ENCODE peak calls at places on chromosome 16, in nine cellular contexts. One of them, this sample, is unnamed.

GRCh38 chr16:630815-631405 is at the start of gene WFIKKN1:
- DNase-seq in NCI-H1092 treated with DMSO at 0.1 percent for 48 hours: no peak
- DNase-seq in activated gamma-delta T cell treated with anti-CD3 and anti-CD28 coated beads, Interleukin-2, amount 50 U/mL, for 16 hours: no peak
- DNase-seq in endothelial cell: peak; percentile 26
- DNase-seq in fibroblast of mammary gland: no peak
- DNase-seq in GM23248: peak; percentile 26
- DNase-seq in activated CD4-positive, alpha-beta T cell treated with anti-CD3 and anti-CD28 coated beads, Interleukin-2, amount 50 U/mL, for 48 hours: no peak
- DNase-seq in HFFc6: no peak
- DNase-seq in progenitor cell of endocrine pancreas: peak; percentile 73
- DNase-seq in this sample: no peak

GRCh38 chr16:50711862-50712567 is 18.6 kb downstream of the NOD2 start:
- DNase-seq in NCI-H1092 treated with DMSO at 0.1 percent for 48 hours: no peak
- DNase-seq in activated gamma-delta T cell treated with anti-CD3 and anti-CD28 coated beads, Interleukin-2, amount 50 U/mL, for 16 hours: no peak
- DNase-seq in endothelial cell: no peak
- DNase-seq in fibroblast of mammary gland: no peak
- DNase-seq in GM23248: no peak
- DNase-seq in activated CD4-positive, alpha-beta T cell treated with anti-CD3 and anti-CD28 coated beads, Interleukin-2, amount 50 U/mL, for 48 hours: no peak
- DNase-seq in HFFc6: no peak
- DNase-seq in progenitor cell of endocrine pancreas: no peak
- DNase-seq in this sample: no peak

GRCh38 chr16:87321336-87322107 is 4.3 kb upstream of the C16orf95 start:
- DNase-seq in NCI-H1092 treated with DMSO at 0.1 percent for 48 hours: no peak
- DNase-seq in activated gamma-delta T cell treated with anti-CD3 and anti-CD28 coated beads, Interleukin-2, amount 50 U/mL, for 16 hours: no peak
- DNase-seq in endothelial cell: no peak
- DNase-seq in fibroblast of mammary gland: no peak
- DNase-seq in GM23248: no peak
- DNase-seq in activated CD4-positive, alpha-beta T cell treated with anti-CD3 and anti-CD28 coated beads, Interleukin-2, amount 50 U/mL, for 48 hours: no peak
- DNase-seq in HFFc6: no peak
- DNase-seq in progenitor cell of endocrine pancreas: no peak
- DNase-seq in this sample: no peak

GRCh38 chr16:53446090-53446489 is 11.8 kb downstream of the RBL2 start:
- DNase-seq in NCI-H1092 treated with DMSO at 0.1 percent for 48 hours: no peak
- DNase-seq in activated gamma-delta T cell treated with anti-CD3 and anti-CD28 coated beads, Interleukin-2, amount 50 U/mL, for 16 hours: no peak
- DNase-seq in endothelial cell: no peak
- DNase-seq in fibroblast of mammary gland: no peak
- DNase-seq in GM23248: no peak
- DNase-seq in activated CD4-positive, alpha-beta T cell treated with anti-CD3 and anti-CD28 coated beads, Interleukin-2, amount 50 U/mL, for 48 hours: no peak
- DNase-seq in HFFc6: no peak
- DNase-seq in progenitor cell of endocrine pancreas: no peak
- DNase-seq in this sample: no peak

GRCh38 chr16:85735225-85735722 is 15.6 kb downstream of the C16orf74 start:
- DNase-seq in NCI-H1092 treated with DMSO at 0.1 percent for 48 hours: no peak
- DNase-seq in activated gamma-delta T cell treated with anti-CD3 and anti-CD28 coated beads, Interleukin-2, amount 50 U/mL, for 16 hours: peak; percentile 9
- DNase-seq in endothelial cell: no peak
- DNase-seq in fibroblast of mammary gland: no peak
- DNase-seq in GM23248: no peak
- DNase-seq in activated CD4-positive, alpha-beta T cell treated with anti-CD3 and anti-CD28 coated beads, Interleukin-2, amount 50 U/mL, for 48 hours: peak; percentile 27
- DNase-seq in HFFc6: no peak
- DNase-seq in progenitor cell of endocrine pancreas: no peak
- DNase-seq in this sample: no peak

GRCh38 chr16:87644596-87644995 is 42.3 kb downstream of the JPH3 start:
- DNase-seq in NCI-H1092 treated with DMSO at 0.1 percent for 48 hours: no peak
- DNase-seq in activated gamma-delta T cell treated with anti-CD3 and anti-CD28 coated beads, Interleukin-2, amount 50 U/mL, for 16 hours: no peak
- DNase-seq in endothelial cell: no peak
- DNase-seq in fibroblast of mammary gland: no peak
- DNase-seq in GM23248: no peak
- DNase-seq in activated CD4-positive, alpha-beta T cell treated with anti-CD3 and anti-CD28 coated beads, Interleukin-2, amount 50 U/mL, for 48 hours: no peak
- DNase-seq in HFFc6: no peak
- DNase-seq in progenitor cell of endocrine pancreas: no peak
- DNase-seq in this sample: no peak

GRCh38 chr16:72400257-72401078 is 228.5 kb upstream of the PMFBP1 start:
- DNase-seq in NCI-H1092 treated with DMSO at 0.1 percent for 48 hours: peak; percentile 64
- DNase-seq in activated gamma-delta T cell treated with anti-CD3 and anti-CD28 coated beads, Interleukin-2, amount 50 U/mL, for 16 hours: peak; percentile 0
- DNase-seq in endothelial cell: peak; percentile 59
- DNase-seq in fibroblast of mammary gland: peak; percentile 73
- DNase-seq in GM23248: peak; percentile 71
- DNase-seq in activated CD4-positive, alpha-beta T cell treated with anti-CD3 and anti-CD28 coated beads, Interleukin-2, amount 50 U/mL, for 48 hours: peak; percentile 30
- DNase-seq in HFFc6: peak; percentile 45
- DNase-seq in progenitor cell of endocrine pancreas: peak; percentile 14
- DNase-seq in this sample: peak; percentile 60

GRCh38 chr16:85935957-85936760 is 37.2 kb downstream of the IRF8 start:
- DNase-seq in NCI-H1092 treated with DMSO at 0.1 percent for 48 hours: no peak
- DNase-seq in activated gamma-delta T cell treated with anti-CD3 and anti-CD28 coated beads, Interleukin-2, amount 50 U/mL, for 16 hours: peak; percentile 65
- DNase-seq in endothelial cell: no peak
- DNase-seq in fibroblast of mammary gland: no peak
- DNase-seq in GM23248: no peak
- DNase-seq in activated CD4-positive, alpha-beta T cell treated with anti-CD3 and anti-CD28 coated beads, Interleukin-2, amount 50 U/mL, for 48 hours: peak; percentile 82
- DNase-seq in HFFc6: no peak
- DNase-seq in progenitor cell of endocrine pancreas: no peak
- DNase-seq in this sample: no peak

GRCh38 chr16:31451681-31452351 is 7.5 kb upstream of the ARMC5 start:
- DNase-seq in NCI-H1092 treated with DMSO at 0.1 percent for 48 hours: peak; percentile 18
- DNase-seq in activated gamma-delta T cell treated with anti-CD3 and anti-CD28 coated beads, Interleukin-2, amount 50 U/mL, for 16 hours: no peak
- DNase-seq in endothelial cell: peak; percentile 59
- DNase-seq in fibroblast of mammary gland: peak; percentile 74
- DNase-seq in GM23248: peak; percentile 89
- DNase-seq in activated CD4-positive, alpha-beta T cell treated with anti-CD3 and anti-CD28 coated beads, Interleukin-2, amount 50 U/mL, for 48 hours: no peak
- DNase-seq in HFFc6: peak; percentile 77
- DNase-seq in progenitor cell of endocrine pancreas: no peak
- DNase-seq in this sample: no peak